ENCODE peak calls at places on chromosomes 13 and 19, in four cellular contexts. S is IMR-90, U is uterus, G is H7. Q is an unnamed sample. For H3K27me3, the result is how much of the 10 kb centered on the place peaks cover.

GRCh38 chr19:20186163-20186562 is 19.1 kb downstream of the ZNF486 start:
- DNase-seq in S (no peak), G (no peak), U (no peak), Q (no peak)

GRCh38 chr13:104993708-104994107 is 1541.8 kb downstream of the EFNB2 start:
- DNase-seq in U (no peak), S (no peak), G (no peak), Q (no peak)

GRCh38 chr13:41708648-41709175 is 251.4 kb downstream of the RGCC start:
- DNase-seq in G (no peak), U (peak), S (no peak), Q (no peak)

GRCh38 chr13:102951808-102952207 is 106.0 kb downstream of the ERCC5 start:
- DNase-seq in S (no peak), U (no peak), G (no peak), Q (no peak)

GRCh38 chr19:4380254-4380727 is 20.1 kb downstream of the SH3GL1 start:
- DNase-seq in G (peak), U (peak), S (no peak), Q (no peak)

GRCh38 chr19:50147462-50148423 is 15.3 kb downstream of the IZUMO2 start:
- DNase-seq in G (peak), S (peak), U (peak), Q (peak)

GRCh38 chr13:51581148-51581820 is 3.0 kb upstream of the WDFY2 start:
- DNase-seq in S (no peak), G (no peak), U (no peak), Q (no peak)

GRCh38 chr13:109156181-109156935 is 526.9 kb downstream of the MYO16 start:
- DNase-seq in S (peak), U (no peak), G (no peak), Q (peak)

GRCh38 chr19:4139614-4140236 is 13.7 kb upstream of the CREB3L3 start:
- DNase-seq in S (peak), U (peak), G (peak), Q (peak)

GRCh38 chr13:41418027-41418426 is 39.3 kb upstream of the RGCC start:
- DNase-seq in S (peak), U (no peak), G (no peak), Q (no peak)

GRCh38 chr13:99948907-99949656 is 22.5 kb downstream of the ZIC5 start:
- DNase-seq in U (no peak), G (no peak), S (no peak), Q (no peak)

GRCh38 chr19:29367701-29368306 is 154.9 kb upstream of the UQCRFS1 start:
- DNase-seq in U (no peak), S (no peak), G (peak), Q (no peak)

GRCh38 chr13:65378943-65379519 is 1851.1 kb downstream of the PCDH9 start:
- DNase-seq in S (peak), G (no peak), U (no peak), Q (no peak)

GRCh38 chr19:48685583-48685982 is 10.2 kb upstream of the FUT2 start:
- DNase-seq in G (peak), U (no peak), S (no peak), Q (no peak)

GRCh38 chr19:49151339-49152217 is 3.6 kb downstream of the HRC start:
- DNase-seq in S (peak), U (no peak), G (peak), Q (peak)

GRCh38 chr19:5960005-5961001 is 17.6 kb downstream of the RANBP3 start:
- DNase-seq in G (peak), U (no peak), S (no peak), Q (no peak)

GRCh38 chr13:23460921-23461320 is 27.4 kb upstream of the SACS start:
- DNase-seq in U (no peak), G (no peak), S (no peak), Q (no peak)

GRCh38 chr13:51562011-51562671 is 22.1 kb upstream of the WDFY2 start:
- DNase-seq in G (no peak), U (no peak), S (no peak), Q (peak)

GRCh38 chr13:40470665-40471064 is 195.8 kb downstream of the FOXO1 start:
- DNase-seq in U (peak), S (no peak), G (no peak), Q (no peak)

GRCh38 chr13:84025828-84026227 is 143.6 kb upstream of the SLITRK1 start:
- DNase-seq in S (no peak), G (peak), U (no peak), Q (no peak)

GRCh38 chr13:38394777-38395504 is 45.3 kb downstream of the UFM1 start:
- DNase-seq in G (no peak), U (no peak), S (no peak), Q (no peak)

GRCh38 chr13:77521595-77522367 is 13.7 kb upstream of the SCEL start:
- DNase-seq in U (no peak), S (no peak), G (peak), Q (no peak)

GRCh38 chr19:10430505-10431253 is 10.3 kb downstream of the PDE4A start:
- DNase-seq in G (peak), S (peak), U (peak), Q (peak)

DNA sequence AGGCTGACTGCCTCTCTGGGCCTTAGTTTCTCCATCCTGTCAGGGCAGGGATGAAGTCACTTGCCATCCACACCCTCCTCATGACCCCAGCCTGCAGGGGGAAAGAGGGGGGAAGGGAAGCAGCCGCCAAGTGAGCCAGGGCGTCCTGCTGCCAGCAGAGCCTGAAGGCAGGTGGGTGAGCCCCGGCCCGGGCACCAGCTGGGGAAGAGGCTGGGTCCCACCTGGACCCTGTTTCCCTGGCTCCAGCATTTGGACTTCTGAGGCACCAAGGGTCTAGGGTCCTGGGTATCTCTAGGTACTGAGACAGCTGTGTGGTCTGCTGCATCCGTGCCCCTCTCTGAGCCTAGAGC is 855 bp downstream of the ADAMTSL5 start:
- DNase-seq in S (no peak), U (no peak), G (no peak), Q (no peak)
- H3K4me3 ChIP-seq in S (no peak), U (no peak), G (no peak), Q (no peak)

GRCh38 chr19:39248806-39249205 is at the start of gene IFNL4:
- DNase-seq in S (no peak), U (no peak), G (no peak), Q (no peak)

GRCh38 chr19:39252458-39252857 is 3.8 kb upstream of the IFNL4 start:
- DNase-seq in S (no peak), U (no peak), G (no peak), Q (no peak)

GRCh38 chr19:39253374-39254149 is 4.9 kb upstream of the IFNL4 start:
- DNase-seq in G (no peak), S (no peak), U (no peak), Q (no peak)

GRCh38 chr19:39247701-39248664 is 673 bp downstream of the IFNL4 start:
- DNase-seq in G (peak), U (no peak), S (no peak), Q (no peak)

GRCh38 chr19:39251081-39251480 is 2.4 kb upstream of the IFNL4 start:
- DNase-seq in U (no peak), S (no peak), G (no peak), Q (no peak)
- H3K27me3 ChIP-seq in U (under half), S (half or more), G (under half), Q (under half)

DNA sequence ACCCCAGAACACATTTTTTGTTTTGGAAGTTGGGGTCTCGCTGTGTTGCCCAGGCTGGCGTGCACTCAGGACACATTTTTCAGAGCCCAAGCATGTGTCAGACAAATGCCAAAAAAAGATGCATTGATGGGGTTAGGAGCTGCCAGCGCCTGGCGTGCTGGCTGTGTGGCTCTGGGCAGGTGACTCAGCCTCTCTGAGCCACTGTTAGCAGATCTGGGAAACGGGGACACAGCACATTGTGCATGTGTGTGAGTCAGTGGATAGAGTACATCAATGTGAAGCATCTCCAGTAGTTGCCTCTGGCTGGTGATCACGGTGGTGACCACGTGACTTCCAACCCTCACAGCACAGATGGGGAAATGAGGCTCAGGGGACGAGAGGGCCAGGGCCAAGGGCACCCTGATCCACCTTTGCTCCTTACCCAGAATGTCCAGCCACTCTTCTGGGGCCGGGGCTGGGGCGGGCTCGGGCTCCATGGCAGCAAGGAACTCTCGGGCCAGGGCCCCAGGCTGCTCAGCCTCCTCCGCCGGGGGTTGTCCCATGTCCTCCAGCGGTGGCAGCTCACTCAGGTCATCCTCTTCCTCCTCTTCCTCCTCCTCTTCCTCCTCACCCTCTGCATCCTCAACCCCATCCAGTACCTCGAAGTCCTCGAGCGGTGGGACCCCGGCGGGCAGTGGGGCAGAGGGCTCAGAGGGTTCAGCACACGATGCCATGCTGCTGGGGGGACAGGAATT is 1.9 kb downstream of the FKBP8 start:
- DNase-seq in G (peak), U (no peak), S (no peak), Q (no peak)
- H3K4me3 ChIP-seq in G (no peak), U (no peak), S (no peak), Q (no peak)

DNA sequence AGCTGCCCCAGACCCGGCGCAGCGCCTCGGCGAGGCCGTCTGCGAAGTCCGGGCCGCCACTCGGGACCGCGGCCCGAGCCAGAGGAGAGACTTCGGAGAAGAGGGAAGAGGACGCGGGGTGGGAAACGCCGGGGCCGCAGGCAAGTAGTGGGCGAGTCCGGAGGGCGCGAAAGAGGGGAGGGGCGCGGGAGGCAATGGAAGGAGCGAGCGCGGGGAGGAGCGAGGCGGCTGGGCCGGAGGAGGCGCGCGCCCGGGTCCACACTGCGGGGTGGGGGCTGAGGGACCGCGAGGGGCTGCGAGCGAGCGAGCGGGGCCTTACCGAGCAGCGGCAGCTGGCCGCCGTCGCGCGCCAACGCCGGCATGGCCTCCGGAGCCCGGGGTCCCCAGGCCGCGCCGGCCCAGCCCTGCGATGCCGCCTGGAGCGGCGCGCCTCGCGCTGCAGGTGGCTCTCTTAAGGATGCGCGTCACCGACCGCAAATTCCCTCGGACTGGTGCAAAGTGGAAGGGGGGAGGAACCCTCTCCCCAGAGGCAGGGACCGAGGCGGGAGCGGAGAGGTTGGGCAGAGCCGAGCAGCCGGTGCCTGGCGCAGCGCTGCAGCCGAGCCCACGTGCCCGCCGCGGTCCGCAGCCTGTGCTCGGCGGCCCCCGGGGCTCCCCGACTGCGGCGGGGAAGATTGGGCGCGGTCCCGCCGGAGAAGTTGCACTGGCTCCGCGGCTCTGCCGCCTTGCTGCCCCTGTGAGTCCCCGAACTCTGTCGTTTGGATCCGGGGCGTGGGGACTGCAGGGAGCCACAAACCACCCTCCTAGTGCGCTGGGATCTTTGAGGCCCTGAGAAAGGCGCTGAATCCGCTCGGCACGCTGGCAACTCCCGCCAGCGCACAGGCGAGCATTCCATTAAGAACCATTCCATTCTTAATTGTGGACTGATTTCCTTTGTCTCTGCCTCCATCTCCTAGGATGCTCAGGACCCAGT is at the start of gene FLT3:
- DNase-seq in G (peak), U (no peak), S (peak), Q (no peak)
- H3K27me3 ChIP-seq in G (under half), U (under half), S (half or more), Q (under half)

DNA sequence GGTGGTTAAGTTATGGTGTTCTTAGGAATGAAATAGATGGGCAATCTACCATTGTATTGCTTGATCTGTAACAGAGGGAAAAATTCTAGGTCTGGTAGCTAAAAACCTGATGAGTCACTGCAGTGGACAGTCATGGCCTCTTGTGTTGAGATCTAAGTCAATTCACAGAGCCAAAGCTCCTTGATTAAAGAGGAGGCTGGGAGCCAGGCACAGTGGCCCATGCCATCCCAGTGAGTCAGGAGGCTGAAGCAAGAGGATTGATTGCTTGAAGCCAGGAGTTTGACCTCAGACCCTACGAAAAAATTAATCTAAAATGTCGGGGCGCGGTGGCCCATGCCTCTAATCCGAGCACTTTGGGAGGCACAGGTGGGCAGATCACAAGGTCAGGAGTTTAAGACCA is 67.1 kb upstream of the KPNA3 start:
- DNase-seq in U (no peak), G (no peak), S (peak), Q (no peak)
- H3K4me3 ChIP-seq in U (no peak), G (no peak), S (no peak), Q (no peak)

DNA sequence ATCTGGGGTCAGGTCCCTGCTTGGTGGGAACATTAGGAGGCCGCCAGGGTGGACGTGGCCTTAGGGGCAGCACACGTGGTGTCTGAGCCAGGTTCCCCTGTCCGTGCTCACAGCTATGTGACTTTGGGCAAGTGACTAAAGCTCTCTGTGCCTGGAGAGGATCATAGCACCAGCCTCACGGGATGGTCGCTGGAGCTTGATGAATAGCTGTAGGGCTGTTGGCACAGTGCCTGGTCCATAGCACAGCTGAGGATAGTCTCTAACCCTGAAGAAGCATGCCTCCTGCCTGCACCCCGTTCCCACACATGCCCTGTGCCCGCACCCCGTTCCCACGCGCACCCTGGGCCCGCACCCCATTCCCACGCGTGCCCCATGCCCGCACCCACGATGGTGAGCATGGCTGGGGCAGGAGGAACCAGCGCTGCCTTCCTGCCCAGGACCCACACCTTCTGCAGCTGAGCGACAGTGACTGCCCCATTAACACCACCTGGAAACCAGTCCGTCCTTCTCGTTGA is 63.7 kb upstream of the F7 start:
- DNase-seq in S (no peak), G (no peak), U (no peak), Q (no peak)
- H3K27me3 ChIP-seq in S (under half), G (under half), U (under half), Q (under half)

GRCh38 chr13:27472441-27472840 is 22.1 kb upstream of the MTIF3 start:
- DNase-seq in S (no peak), U (no peak), G (no peak), Q (no peak)

GRCh38 chr13:27474751-27475268 is 24.4 kb upstream of the MTIF3 start:
- DNase-seq in G (no peak), U (no peak), S (no peak), Q (no peak)

GRCh38 chr13:27481766-27482165 is 31.4 kb upstream of the MTIF3 start:
- DNase-seq in G (peak), S (peak), U (peak), Q (no peak)

GRCh38 chr13:27472941-27473340 is 22.6 kb upstream of the MTIF3 start:
- DNase-seq in S (no peak), G (no peak), U (no peak), Q (no peak)

GRCh38 chr13:27476943-27477681 is 26.7 kb upstream of the MTIF3 start:
- DNase-seq in S (peak), U (no peak), G (no peak), Q (no peak)
- H3K4me3 ChIP-seq in S (no peak), U (no peak), G (no peak), Q (no peak)

GRCh38 chr19:31874313-31874712 is 471.1 kb upstream of the ZNF507 start:
- DNase-seq in S (no peak), G (no peak), U (no peak), Q (no peak)

GRCh38 chr19:31880283-31880682 is 465.1 kb upstream of the ZNF507 start:
- DNase-seq in U (no peak), G (no peak), S (no peak), Q (no peak)

DNA sequence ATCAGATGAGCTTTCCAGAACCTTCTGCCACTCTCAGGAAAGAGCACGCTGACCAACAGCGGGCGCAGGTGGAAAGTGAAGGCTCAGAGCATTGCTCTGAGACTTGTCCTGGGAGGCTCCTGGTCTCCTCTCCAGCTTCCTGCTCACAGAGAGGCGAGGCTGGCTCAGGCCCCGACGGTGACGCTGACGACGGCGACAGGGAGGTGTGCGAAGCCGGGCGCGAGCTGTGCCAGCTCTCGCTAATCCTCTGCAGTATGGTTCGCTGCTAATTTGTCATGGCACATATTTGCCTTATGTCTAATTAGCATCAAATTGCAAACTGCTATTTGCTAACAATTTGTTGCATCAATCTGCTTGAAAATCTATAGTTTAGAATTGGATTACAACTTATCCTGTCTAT is 469.9 kb upstream of the ZNF507 start:
- DNase-seq in U (no peak), S (no peak), G (no peak), Q (no peak)
- H3K27me3 ChIP-seq in U (under half), S (under half), G (under half), Q (under half)

Q was measured in aorta.